ENCODE peak calls at places on chromosomes 6 and 20, in five cellular contexts. O, T, M, W and P are unnamed samples.

GRCh38 chr20:47493954-47494293 is 7.8 kb upstream of the NCOA3 start:
- DNase-seq in O (peak; percentile 50), T (no peak), M (no peak), W (peak; percentile 74), P (no peak)

GRCh38 chr20:8043687-8044278 is 24.2 kb upstream of the TMX4 start:
- DNase-seq in O (peak; percentile 67), T (no peak), M (no peak), W (peak; percentile 70), P (no peak)

GRCh38 chr20:62161347-62161746 is 17.8 kb downstream of the SS18L1 start:
- DNase-seq in O (no peak), T (no peak), M (no peak), W (peak; percentile 82), P (no peak)

GRCh38 chr6:85449818-85450577 is at the start of gene NT5E:
- DNase-seq in O (peak; percentile 78), T (peak; percentile 74), M (peak; percentile 86), W (peak; percentile 42), P (peak; percentile 94)

GRCh38 chr20:51262240-51262639 is 239.3 kb upstream of the KCNG1 start:
- DNase-seq in O (no peak), T (no peak), M (no peak), W (no peak), P (no peak)

GRCh38 chr20:53582574-53583351 is 10.9 kb downstream of the ZNF217 start:
- DNase-seq in O (no peak), T (no peak), M (peak; percentile 63), W (peak; percentile 100), P (peak; percentile 63)

GRCh38 chr20:25269057-25269832 is 21.4 kb downstream of the PYGB start:
- DNase-seq in O (no peak), T (no peak), M (peak; percentile 40), W (no peak), P (no peak)

GRCh38 chr6:158405933-158406332 is 93.7 kb downstream of the TULP4 start:
- DNase-seq in O (no peak), T (no peak), M (no peak), W (no peak), P (no peak)

GRCh38 chr6:42375007-42375635 is 76.6 kb downstream of the TRERF1 start:
- DNase-seq in O (no peak), T (no peak), M (no peak), W (no peak), P (no peak)

GRCh38 chr6:101830501-101831031 is 437.1 kb downstream of the GRIK2 start:
- DNase-seq in O (no peak), T (no peak), M (no peak), W (peak; percentile 22), P (no peak)

GRCh38 chr6:150271172-150271500 is 97.7 kb upstream of the IYD start:
- DNase-seq in O (no peak), T (no peak), M (no peak), W (no peak), P (no peak)

GRCh38 chr6:73200735-73201134 is 24.6 kb downstream of the KHDC1L start:
- DNase-seq in O (no peak), T (no peak), M (no peak), W (no peak), P (no peak)

GRCh38 chr6:148388477-148388876 is 45.8 kb downstream of the SASH1 start:
- DNase-seq in O (no peak), T (no peak), M (no peak), W (no peak), P (no peak)

GRCh38 chr6:141540207-141540606 is 592.5 kb upstream of the GJE1 start:
- DNase-seq in O (no peak), T (no peak), M (no peak), W (no peak), P (no peak)

GRCh38 chr6:108562503-108562993 is 1.8 kb downstream of the FOXO3 start:
- DNase-seq in O (peak; percentile 72), T (peak; percentile 64), M (peak; percentile 79), W (peak; percentile 90), P (peak; percentile 60)
- TF ChIP-seq CTCF in O (no peak), T (peak; percentile 29), M (no peak), W (no peak), P (no peak)

DNA sequence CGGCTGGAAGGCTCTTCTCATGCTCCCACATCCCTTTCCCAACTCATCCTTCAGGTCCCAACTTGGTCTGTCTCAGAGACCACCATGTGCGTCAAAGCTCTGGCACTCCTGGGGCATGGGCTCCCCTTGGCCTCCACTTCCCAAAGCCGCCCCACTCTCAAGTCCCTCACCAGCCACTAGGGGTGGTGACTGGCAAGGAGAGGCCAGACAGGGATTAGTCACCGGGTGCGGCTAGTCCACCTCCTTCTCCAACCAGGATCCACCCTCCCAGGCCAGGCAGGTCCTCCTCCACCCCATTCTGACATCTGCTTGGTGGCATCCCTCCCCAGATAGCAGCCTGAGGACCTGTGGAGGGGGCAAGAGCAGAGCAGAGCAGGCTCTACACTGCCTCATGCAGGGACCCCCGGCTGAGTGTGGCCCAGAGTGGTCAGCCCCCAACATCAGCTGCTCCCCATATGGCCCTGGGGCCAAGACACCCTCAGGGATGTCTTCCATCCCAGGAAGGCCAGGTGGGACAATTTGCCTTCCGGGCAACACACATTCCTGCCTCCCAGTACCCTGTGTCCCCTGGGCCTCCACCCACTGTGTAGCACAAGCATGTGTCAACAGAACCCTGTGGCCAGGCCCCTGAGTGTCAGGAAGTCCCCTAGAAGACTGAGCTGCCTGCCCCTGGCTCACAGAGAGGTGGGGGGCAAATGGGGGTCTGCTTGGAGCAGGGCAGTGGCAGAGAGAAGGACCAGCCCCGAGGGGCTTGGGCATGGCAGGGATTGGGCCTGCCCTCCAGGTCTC is 29.2 kb downstream of the YTHDF1 start:
- DNase-seq in O (no peak), T (no peak), M (no peak), W (peak; percentile 67), P (no peak)
- TF ChIP-seq CTCF in O (no peak), T (no peak), M (no peak), W (peak; percentile 70), P (no peak)

DNA sequence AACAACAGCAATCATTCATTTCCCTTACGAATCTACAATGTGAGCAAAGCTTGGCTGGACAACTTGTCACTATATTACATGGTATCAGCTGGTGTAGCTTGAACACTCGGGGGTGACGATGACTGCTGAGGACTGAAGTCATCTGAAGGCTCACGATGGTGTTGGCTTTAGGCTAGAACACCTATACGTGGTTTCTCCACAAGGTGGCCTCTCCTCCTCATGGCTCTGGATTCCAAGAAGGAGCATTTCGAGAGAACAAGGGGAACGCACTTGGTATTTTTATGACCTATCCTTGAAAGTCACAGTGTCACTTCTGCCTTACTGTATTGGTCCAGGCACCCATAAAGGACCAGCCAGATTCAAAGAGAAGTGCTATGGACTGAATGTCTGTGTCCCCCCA is 37.5 kb upstream of the ADGRF1 start:
- DNase-seq in O (no peak), T (no peak), M (no peak), W (no peak), P (no peak)
- TF ChIP-seq CTCF in O (no peak), T (no peak), M (no peak), W (peak; percentile 15), P (no peak)

GRCh38 chr20:58892126-58892931 is 39.8 kb downstream of the GNAS start:
- DNase-seq in O (peak; percentile 78), T (peak; percentile 82), M (peak; percentile 88), W (peak; percentile 15), P (peak; percentile 89)
- TF ChIP-seq CTCF in O (no peak), T (no peak), M (no peak), W (peak; percentile 9), P (no peak)

GRCh38 chr6:17585766-17586502 is 14.2 kb upstream of the FAM8A1 start:
- DNase-seq in O (peak; percentile 64), T (no peak), M (no peak), W (peak; percentile 56), P (no peak)
- TF ChIP-seq CTCF in O (no peak), T (no peak), M (no peak), W (peak; percentile 29), P (no peak)